ENCODE peak calls at places on chromosomes 4 and X, in seven cellular contexts. J is mesendoderm, R is neuronal stem cell, L is H1, W is IMR-90, B is mesenchymal stem cell, H is H9. Y is an unnamed sample.

GRCh38 chr4:6520051-6520450 is 47.6 kb upstream of the PPP2R2C start:
- DNase-seq in L (no peak), J (no peak), W (no peak), H (no peak), R (no peak), B (no peak), Y (no peak)

GRCh38 chr4:7371122-7371941 is 63.4 kb downstream of the PSAPL1 start:
- DNase-seq in W (peak), L (no peak), J (no peak), R (no peak), H (no peak), B (no peak), Y (peak)

GRCh38 chr4:99087887-99088484 is 602 bp downstream of the ADH5 start:
- DNase-seq in R (no peak), J (peak), W (peak), H (peak), B (peak), L (no peak), Y (peak)

GRCh38 chrX:69238153-69238959 is 73.1 kb upstream of the PJA1 start:
- DNase-seq in R (no peak), L (no peak), H (no peak), J (no peak), W (no peak), B (no peak), Y (no peak)

GRCh38 chr4:107794001-107794400 is 30.7 kb upstream of the SGMS2 start:
- DNase-seq in B (peak), L (no peak), J (peak), H (no peak), R (no peak), W (no peak), Y (peak)

GRCh38 chrX:155054255-155054654 is 16.7 kb downstream of the CMC4 start:
- DNase-seq in H (no peak), J (no peak), B (no peak), W (no peak), R (no peak), L (no peak), Y (no peak)

GRCh38 chr4:186846426-186846825 is 122.8 kb upstream of the FAT1 start:
- DNase-seq in B (peak), L (no peak), J (no peak), R (no peak), H (no peak), W (peak), Y (no peak)

GRCh38 chrX:9708923-9709553 is 56.6 kb downstream of the GPR143 start:
- DNase-seq in L (peak), J (peak), B (peak), H (peak), R (peak), W (peak), Y (peak)

GRCh38 chrX:104141087-104141760 is 15.6 kb downstream of the SLC25A53 start:
- DNase-seq in R (no peak), L (no peak), H (no peak), J (no peak), W (no peak), B (no peak), Y (no peak)

GRCh38 chr4:33543941-33544450 is 2700.3 kb downstream of the ARAP2 start:
- DNase-seq in B (no peak), W (no peak), L (no peak), H (no peak), J (no peak), R (no peak), Y (peak)

GRCh38 chrX:120450163-120450562 is 18.9 kb downstream of the LAMP2 start:
- DNase-seq in L (no peak), H (no peak), B (no peak), J (peak), W (no peak), R (no peak), Y (no peak)

GRCh38 chr4:4390046-4390445 is 3.1 kb downstream of the NSG1 start:
- DNase-seq in W (no peak), B (no peak), J (no peak), H (no peak), R (no peak), L (no peak), Y (no peak)

GRCh38 chr4:14877246-14878220 is 124.7 kb upstream of the CPEB2 start:
- DNase-seq in W (no peak), H (no peak), B (no peak), L (no peak), R (no peak), J (no peak), Y (no peak)

GRCh38 chr4:707929-708630 is 2.4 kb downstream of the PCGF3 start:
- DNase-seq in W (no peak), B (no peak), R (no peak), J (no peak), L (no peak), H (no peak), Y (no peak)

GRCh38 chr4:32826169-32826568 is 2106.0 kb downstream of the PCDH7 start:
- DNase-seq in W (no peak), J (peak), L (no peak), B (no peak), R (peak), H (no peak), Y (no peak)

GRCh38 chr4:1722551-1723071 is 1.3 kb downstream of the TACC3 start:
- DNase-seq in R (no peak), L (no peak), H (peak), J (no peak), B (peak), W (no peak), Y (no peak)

GRCh38 chr4:30720656-30721352 is 635 bp downstream of the PCDH7 start:
- DNase-seq in W (peak), L (peak), H (peak), R (peak), J (peak), B (peak), Y (no peak)

GRCh38 chr4:66554844-66555243 is 884.6 kb upstream of the EPHA5 start:
- DNase-seq in B (no peak), J (no peak), L (no peak), W (no peak), R (no peak), H (no peak), Y (no peak)

GRCh38 chr4:88962430-88962829 is 94.6 kb downstream of the FAM13A start:
- DNase-seq in J (no peak), W (no peak), L (no peak), H (no peak), R (no peak), B (no peak), Y (no peak)

GRCh38 chr4:113438596-113438995 is 322.9 kb downstream of the CAMK2D start:
- DNase-seq in B (no peak), J (no peak), L (no peak), H (no peak), W (no peak), R (no peak), Y (no peak)

GRCh38 chr4:64756016-64756415 is 346.8 kb upstream of the TECRL start:
- DNase-seq in J (no peak), B (peak), W (no peak), H (no peak), L (no peak), R (no peak), Y (no peak)

GRCh38 chrX:30657542-30658238 is 4.5 kb downstream of the GK start:
- DNase-seq in H (no peak), R (no peak), B (no peak), L (no peak), J (no peak), W (peak), Y (no peak)

GRCh38 chrX:16082470-16083085 is 40.8 kb upstream of the GRPR start:
- DNase-seq in L (no peak), B (peak), W (no peak), H (no peak), J (no peak), R (no peak), Y (no peak)

GRCh38 chr4:133550436-133550835 is 401.3 kb downstream of the PCDH10 start:
- DNase-seq in B (no peak), R (no peak), H (no peak), L (no peak), W (no peak), J (no peak), Y (no peak)

GRCh38 chr4:72677886-72678285 is 108.9 kb upstream of the ADAMTS3 start:
- DNase-seq in W (no peak), R (no peak), B (no peak), H (no peak), L (no peak), J (no peak), Y (peak)

GRCh38 chrX:115345654-115346014 is 56.1 kb downstream of the LUZP4 start:
- DNase-seq in B (peak), J (no peak), H (no peak), W (no peak), L (no peak), R (no peak), Y (no peak)

GRCh38 chr4:73776363-73776762 is 36.0 kb downstream of the CXCL8 start:
- DNase-seq in B (peak), R (no peak), H (no peak), L (no peak), W (peak), J (no peak), Y (no peak)

GRCh38 chrX:131704136-131704695 is 160.3 kb downstream of the OR13H1 start:
- DNase-seq in J (no peak), R (no peak), H (no peak), B (no peak), W (peak), L (no peak), Y (peak)

GRCh38 chr4:111650146-111650545 is 495.1 kb upstream of the FAM241A start:
- DNase-seq in R (no peak), W (no peak), L (no peak), B (no peak), J (peak), H (no peak), Y (no peak)

GRCh38 chrX:48606091-48606490 is 8.8 kb downstream of the WDR13 start:
- DNase-seq in R (no peak), H (no peak), L (peak), J (peak), B (no peak), W (no peak), Y (no peak)

GRCh38 chrX:46626566-46626965 is 53.0 kb downstream of the CHST7 start:
- DNase-seq in H (no peak), L (no peak), J (no peak), R (no peak), W (no peak), B (no peak), Y (no peak)

GRCh38 chr4:172344266-172344772 is 531.1 kb downstream of the GALNTL6 start:
- DNase-seq in B (no peak), R (no peak), H (no peak), L (no peak), J (no peak), W (no peak), Y (no peak)

GRCh38 chr4:124710911-124711310 is 1.6 kb downstream of the ANKRD50 start:
- DNase-seq in H (no peak), W (no peak), L (no peak), J (no peak), R (no peak), B (peak), Y (no peak)

GRCh38 chr4:67327245-67327860 is 217.9 kb downstream of the CENPC start:
- DNase-seq in H (peak), L (peak), B (peak), R (peak), J (peak), W (peak), Y (peak)

GRCh38 chr4:2991243-2991642 is 27.9 kb downstream of the GRK4 start:
- DNase-seq in W (no peak), H (no peak), R (no peak), L (no peak), B (no peak), J (no peak), Y (no peak)

GRCh38 chr4:164956766-164957643 is 20.5 kb downstream of the TRIM61 start:
- DNase-seq in J (peak), L (peak), H (peak), B (peak), W (peak), R (peak), Y (peak)

GRCh38 chr4:114773341-114773740 is 174.7 kb downstream of the UGT8 start:
- DNase-seq in B (no peak), R (no peak), W (no peak), J (no peak), L (no peak), H (no peak), Y (no peak)

GRCh38 chrX:2707334-2707760 is 16.3 kb downstream of the CD99 start:
- DNase-seq in H (peak), R (no peak), W (peak), L (no peak), B (peak), J (peak), Y (peak)

GRCh38 chr4:182496392-182496791 is 253.2 kb downstream of the TENM3 start:
- DNase-seq in J (no peak), L (no peak), H (no peak), R (no peak), W (no peak), B (no peak), Y (no peak)
- H3K23ac ChIP-seq in J (no peak), L (no peak), H (no peak), R (no peak), W (no peak), B (no peak), Y (no peak)

GRCh38 chr4:131978120-131978519 is 1171.0 kb upstream of the PCDH10 start:
- DNase-seq in H (no peak), B (no peak), J (no peak), W (no peak), R (no peak), L (no peak), Y (no peak)
- H3K23ac ChIP-seq in H (no peak), B (no peak), J (no peak), W (no peak), R (no peak), L (no peak), Y (no peak)

GRCh38 chr4:158891256-158891655 is 122.4 kb downstream of the FNIP2 start:
- DNase-seq in H (no peak), W (no peak), J (no peak), L (no peak), R (no peak), B (no peak), Y (no peak)

GRCh38 chr4:158895797-158896442 is 127.1 kb downstream of the FNIP2 start:
- DNase-seq in W (peak), B (peak), J (peak), H (peak), R (no peak), L (no peak), Y (no peak)

GRCh38 chr4:158894826-158895225 is 126.0 kb downstream of the FNIP2 start:
- DNase-seq in L (no peak), R (no peak), H (no peak), W (no peak), B (no peak), J (no peak), Y (no peak)

DNA sequence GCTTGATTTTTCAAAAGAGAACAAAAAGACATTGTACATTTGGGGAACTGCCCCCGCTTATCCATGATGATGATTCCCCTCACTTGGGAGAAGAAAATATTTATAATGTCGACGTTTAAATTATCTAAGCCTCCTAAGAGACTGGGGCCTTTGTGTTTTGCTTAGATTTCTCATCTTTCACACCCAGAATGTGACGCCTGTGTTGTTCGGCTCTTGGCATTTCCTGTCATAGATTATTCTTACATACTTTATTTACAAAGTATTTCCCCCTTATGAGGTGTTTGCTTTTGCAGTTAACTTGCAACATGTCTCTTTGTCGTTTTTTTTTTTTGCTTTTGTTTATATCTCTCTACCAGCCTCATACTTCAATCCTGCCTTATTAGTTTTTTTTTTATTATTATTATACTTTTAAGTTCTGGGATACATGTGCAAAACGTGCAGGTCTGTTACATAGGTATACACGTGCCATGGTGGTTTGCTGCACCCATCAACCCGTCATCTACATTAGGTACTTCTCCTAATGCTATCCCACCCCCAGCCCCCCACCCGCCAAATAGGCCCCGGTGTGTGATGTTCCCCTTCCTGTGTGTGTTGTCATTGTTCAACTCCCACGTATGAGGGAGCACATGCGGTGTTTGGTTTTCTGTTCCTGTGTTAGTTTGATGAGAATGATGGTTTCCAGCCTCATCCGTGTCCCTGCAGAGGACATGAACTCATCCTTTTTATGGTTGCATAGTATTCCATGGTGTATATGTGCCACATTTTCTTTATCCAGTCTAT is 127.8 kb downstream of the FNIP2 start:
- DNase-seq in L (no peak), W (no peak), B (peak), H (no peak), R (no peak), J (peak), Y (no peak)
- H3K23ac ChIP-seq in L (no peak), W (no peak), B (no peak), H (no peak), R (no peak), J (no peak), Y (no peak)

GRCh38 chr4:116005806-116006088 is 892.3 kb upstream of the NDST4 start:
- DNase-seq in J (no peak), B (no peak), L (no peak), R (no peak), W (no peak), H (no peak), Y (no peak)

GRCh38 chr4:116005037-116005805 is 891.8 kb upstream of the NDST4 start:
- DNase-seq in R (no peak), H (no peak), J (peak), W (no peak), B (peak), L (no peak), Y (no peak)

DNA sequence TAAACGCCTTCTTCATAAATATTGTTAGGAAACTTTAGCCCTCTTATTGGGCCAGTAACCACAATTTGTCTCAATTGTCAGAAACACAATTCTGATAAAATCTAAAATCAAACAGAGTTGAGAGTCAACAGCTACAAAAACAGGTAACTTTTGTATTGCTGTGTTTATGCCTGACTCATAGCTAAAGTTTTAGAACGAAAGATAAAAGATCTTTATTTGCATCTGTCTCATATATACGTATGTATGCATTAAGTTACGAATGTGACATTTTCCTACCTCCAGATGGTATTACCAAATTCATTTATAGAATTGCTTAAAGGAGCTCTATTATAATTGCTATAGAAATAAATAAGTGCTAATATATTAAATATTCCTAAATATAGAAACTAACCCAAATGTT is 887.9 kb upstream of the NDST4 start:
- DNase-seq in R (no peak), H (no peak), J (no peak), B (no peak), L (no peak), W (no peak), Y (no peak)
- H3K23ac ChIP-seq in R (no peak), H (no peak), J (no peak), B (no peak), L (no peak), W (no peak), Y (no peak)

GRCh38 chrX:13756381-13756780 is 21.8 kb downstream of the OFD1 start:
- DNase-seq in H (no peak), R (no peak), W (no peak), B (no peak), L (no peak), J (no peak), Y (no peak)

GRCh38 chrX:13755254-13755653 is 20.7 kb downstream of the OFD1 start:
- DNase-seq in L (no peak), H (no peak), R (no peak), W (no peak), J (peak), B (no peak), Y (no peak)

GRCh38 chrX:13752141-13752540 is 17.6 kb downstream of the OFD1 start:
- DNase-seq in B (no peak), L (no peak), W (no peak), H (no peak), R (no peak), J (no peak), Y (no peak)

GRCh38 chrX:13752646-13753045 is 18.1 kb downstream of the OFD1 start:
- DNase-seq in L (no peak), H (no peak), J (no peak), W (no peak), B (no peak), R (no peak), Y (no peak)

DNA sequence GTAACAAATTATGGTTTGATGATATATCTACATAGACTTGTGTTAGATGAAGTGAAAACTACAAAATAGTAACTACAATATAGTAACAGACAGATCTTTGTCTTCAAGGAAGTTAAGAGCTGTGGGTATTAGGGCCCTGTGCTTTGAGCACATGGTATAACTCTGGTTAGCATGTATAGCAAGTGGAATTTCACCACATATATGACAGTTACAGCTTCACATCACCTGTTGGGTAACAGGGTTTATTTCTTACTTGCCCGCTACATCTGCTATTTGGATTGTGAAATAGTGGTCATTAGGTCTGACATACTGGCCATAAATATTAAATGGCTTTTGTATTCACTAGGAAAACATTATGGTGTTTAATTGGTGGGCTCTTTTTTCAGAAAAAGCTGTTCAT is 20.2 kb downstream of the OFD1 start:
- DNase-seq in B (no peak), H (no peak), R (no peak), L (no peak), W (no peak), J (no peak), Y (peak)
- H3K23ac ChIP-seq in B (no peak), H (no peak), R (no peak), L (no peak), W (no peak), J (no peak), Y (no peak)

DNA sequence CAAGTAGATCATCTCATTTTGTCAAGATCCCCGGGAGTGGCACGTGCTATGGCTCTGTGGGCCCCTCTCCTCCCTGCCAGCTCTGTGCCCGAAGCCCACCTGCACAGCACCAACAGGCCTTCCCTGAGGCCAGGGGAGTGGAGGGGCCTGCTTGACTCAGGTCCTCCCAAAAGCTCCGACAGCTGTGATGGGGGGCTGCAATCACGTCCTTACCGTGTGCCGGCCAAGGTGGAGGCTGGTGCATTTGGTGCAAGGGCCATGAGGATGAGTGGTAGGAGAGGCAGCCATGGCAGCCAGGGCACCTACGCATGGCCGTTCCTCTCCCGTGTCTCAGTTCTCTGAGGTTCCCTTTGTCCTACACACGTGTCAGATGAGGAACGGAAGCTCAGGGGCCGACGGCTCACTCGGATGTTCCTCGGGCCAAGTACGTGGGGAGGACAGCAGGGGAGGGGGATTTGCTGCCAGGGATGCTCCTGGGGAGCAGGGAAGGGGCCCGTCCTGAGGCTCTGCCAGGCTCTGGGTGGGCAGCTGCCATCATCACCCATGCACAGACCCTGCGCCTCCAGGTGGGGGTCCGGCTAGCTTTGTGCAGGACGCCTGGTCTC is 95.8 kb downstream of the HMX1 start:
- DNase-seq in R (no peak), B (no peak), L (no peak), H (no peak), W (no peak), J (no peak), Y (no peak)
- H3K23ac ChIP-seq in R (peak), B (no peak), L (no peak), H (no peak), W (no peak), J (no peak), Y (no peak)

GRCh38 chrX:72271091-72271490 is 6.0 kb downstream of the RPS4X start:
- DNase-seq in W (no peak), L (no peak), B (no peak), H (no peak), R (no peak), J (no peak), Y (no peak)
- H3K23ac ChIP-seq in W (no peak), L (no peak), B (no peak), H (no peak), R (no peak), J (no peak), Y (no peak)

GRCh38 chr4:177509346-177509745 is 67.1 kb upstream of the AGA start:
- DNase-seq in B (no peak), W (no peak), J (no peak), L (no peak), H (no peak), R (no peak), Y (no peak)
- H3K23ac ChIP-seq in B (no peak), W (no peak), J (no peak), L (no peak), H (no peak), R (no peak), Y (no peak)

Y was measured in trophoblast cell.